ENCODE peak calls at places on chromosomes 6 and 20, in ten cellular contexts. One of them, this sample, is unnamed.

GRCh38 chr6:125812394-125813231 is 21.9 kb downstream of the NCOA7 start:
- DNase-seq in sciatic nerve: no peak
- DNase-seq in adrenal gland: no peak
- DNase-seq in NCI-H774: no peak
- DNase-seq in GM13977: no peak
- DNase-seq in IMR-90: peak
- DNase-seq in T-helper 2 cell: no peak
- DNase-seq in activated T-cell treated with anti-CD3 and anti-CD28 coated beads for 1 hour: no peak
- DNase-seq in activated CD4-positive, alpha-beta T cell treated with anti-CD3 and anti-CD28 coated beads for 36 hours: no peak
- DNase-seq in DMS79 treated with DMSO at 0.1 percent for 48 hours: peak
- DNase-seq in this sample: no peak

GRCh38 chr20:53942121-53942816 is 128.1 kb downstream of the BCAS1 start:
- DNase-seq in DMS79 treated with DMSO at 0.1 percent for 48 hours: no peak
- DNase-seq in activated CD4-positive, alpha-beta T cell treated with anti-CD3 and anti-CD28 coated beads for 36 hours: no peak
- DNase-seq in activated T-cell treated with anti-CD3 and anti-CD28 coated beads for 1 hour: no peak
- DNase-seq in adrenal gland: no peak
- DNase-seq in NCI-H774: no peak
- DNase-seq in sciatic nerve: no peak
- DNase-seq in GM13977: no peak
- DNase-seq in T-helper 2 cell: no peak
- DNase-seq in IMR-90: no peak
- DNase-seq in this sample: no peak

GRCh38 chr6:156752666-156753301 is 24.4 kb upstream of the ARID1B start:
- DNase-seq in NCI-H774: no peak
- DNase-seq in DMS79 treated with DMSO at 0.1 percent for 48 hours: no peak
- DNase-seq in adrenal gland: peak
- DNase-seq in activated CD4-positive, alpha-beta T cell treated with anti-CD3 and anti-CD28 coated beads for 36 hours: no peak
- DNase-seq in sciatic nerve: no peak
- DNase-seq in activated T-cell treated with anti-CD3 and anti-CD28 coated beads for 1 hour: no peak
- DNase-seq in T-helper 2 cell: no peak
- DNase-seq in IMR-90: no peak
- DNase-seq in GM13977: peak
- DNase-seq in this sample: no peak

GRCh38 chr20:58097943-58098342 is 130.5 kb downstream of the ANKRD60 start:
- DNase-seq in IMR-90: no peak
- DNase-seq in activated CD4-positive, alpha-beta T cell treated with anti-CD3 and anti-CD28 coated beads for 36 hours: no peak
- DNase-seq in DMS79 treated with DMSO at 0.1 percent for 48 hours: no peak
- DNase-seq in T-helper 2 cell: no peak
- DNase-seq in sciatic nerve: no peak
- DNase-seq in GM13977: no peak
- DNase-seq in activated T-cell treated with anti-CD3 and anti-CD28 coated beads for 1 hour: no peak
- DNase-seq in NCI-H774: no peak
- DNase-seq in adrenal gland: no peak
- DNase-seq in this sample: no peak

GRCh38 chr6:70369332-70369950 is 43.9 kb upstream of the FAM135A start:
- DNase-seq in sciatic nerve: peak
- DNase-seq in GM13977: peak
- DNase-seq in DMS79 treated with DMSO at 0.1 percent for 48 hours: peak
- DNase-seq in activated T-cell treated with anti-CD3 and anti-CD28 coated beads for 1 hour: peak
- DNase-seq in T-helper 2 cell: peak
- DNase-seq in adrenal gland: peak
- DNase-seq in IMR-90: peak
- DNase-seq in activated CD4-positive, alpha-beta T cell treated with anti-CD3 and anti-CD28 coated beads for 36 hours: peak
- DNase-seq in NCI-H774: peak
- DNase-seq in this sample: peak

GRCh38 chr6:29909995-29910394 is 32.3 kb upstream of the HLA-A start:
- DNase-seq in DMS79 treated with DMSO at 0.1 percent for 48 hours: peak
- DNase-seq in NCI-H774: no peak
- DNase-seq in activated T-cell treated with anti-CD3 and anti-CD28 coated beads for 1 hour: no peak
- DNase-seq in adrenal gland: no peak
- DNase-seq in T-helper 2 cell: no peak
- DNase-seq in sciatic nerve: no peak
- DNase-seq in GM13977: no peak
- DNase-seq in IMR-90: peak
- DNase-seq in activated CD4-positive, alpha-beta T cell treated with anti-CD3 and anti-CD28 coated beads for 36 hours: no peak
- DNase-seq in this sample: no peak

GRCh38 chr6:45710304-45710821 is 305.3 kb downstream of the CLIC5 start:
- DNase-seq in activated CD4-positive, alpha-beta T cell treated with anti-CD3 and anti-CD28 coated beads for 36 hours: peak
- DNase-seq in IMR-90: peak
- DNase-seq in T-helper 2 cell: no peak
- DNase-seq in GM13977: peak
- DNase-seq in NCI-H774: no peak
- DNase-seq in adrenal gland: no peak
- DNase-seq in DMS79 treated with DMSO at 0.1 percent for 48 hours: no peak
- DNase-seq in activated T-cell treated with anti-CD3 and anti-CD28 coated beads for 1 hour: no peak
- DNase-seq in sciatic nerve: no peak
- DNase-seq in this sample: peak

GRCh38 chr6:144064831-144065668 is 30.3 kb downstream of the SF3B5 start:
- DNase-seq in activated T-cell treated with anti-CD3 and anti-CD28 coated beads for 1 hour: no peak
- DNase-seq in activated CD4-positive, alpha-beta T cell treated with anti-CD3 and anti-CD28 coated beads for 36 hours: peak
- DNase-seq in adrenal gland: no peak
- DNase-seq in NCI-H774: peak
- DNase-seq in GM13977: peak
- DNase-seq in IMR-90: no peak
- DNase-seq in T-helper 2 cell: no peak
- DNase-seq in DMS79 treated with DMSO at 0.1 percent for 48 hours: no peak
- DNase-seq in sciatic nerve: no peak
- DNase-seq in this sample: no peak

GRCh38 chr6:153435787-153436186 is 304.7 kb upstream of the RGS17 start:
- DNase-seq in IMR-90: no peak
- DNase-seq in NCI-H774: no peak
- DNase-seq in DMS79 treated with DMSO at 0.1 percent for 48 hours: no peak
- DNase-seq in adrenal gland: no peak
- DNase-seq in sciatic nerve: no peak
- DNase-seq in activated CD4-positive, alpha-beta T cell treated with anti-CD3 and anti-CD28 coated beads for 36 hours: no peak
- DNase-seq in activated T-cell treated with anti-CD3 and anti-CD28 coated beads for 1 hour: no peak
- DNase-seq in T-helper 2 cell: no peak
- DNase-seq in GM13977: no peak
- DNase-seq in this sample: no peak

GRCh38 chr6:90274481-90275030 is 22.1 kb downstream of the BACH2 start:
- DNase-seq in DMS79 treated with DMSO at 0.1 percent for 48 hours: no peak
- DNase-seq in activated T-cell treated with anti-CD3 and anti-CD28 coated beads for 1 hour: peak
- DNase-seq in adrenal gland: no peak
- DNase-seq in sciatic nerve: no peak
- DNase-seq in activated CD4-positive, alpha-beta T cell treated with anti-CD3 and anti-CD28 coated beads for 36 hours: peak
- DNase-seq in IMR-90: no peak
- DNase-seq in NCI-H774: no peak
- DNase-seq in GM13977: no peak
- DNase-seq in T-helper 2 cell: peak
- DNase-seq in this sample: peak

GRCh38 chr6:112269165-112269564 is 14.8 kb upstream of the LAMA4 start:
- DNase-seq in NCI-H774: no peak
- DNase-seq in activated CD4-positive, alpha-beta T cell treated with anti-CD3 and anti-CD28 coated beads for 36 hours: no peak
- DNase-seq in DMS79 treated with DMSO at 0.1 percent for 48 hours: no peak
- DNase-seq in sciatic nerve: no peak
- DNase-seq in activated T-cell treated with anti-CD3 and anti-CD28 coated beads for 1 hour: no peak
- DNase-seq in T-helper 2 cell: no peak
- DNase-seq in IMR-90: peak
- DNase-seq in GM13977: no peak
- DNase-seq in adrenal gland: no peak
- DNase-seq in this sample: no peak

GRCh38 chr6:147043994-147044477 is 160.2 kb upstream of the STXBP5 start:
- DNase-seq in activated CD4-positive, alpha-beta T cell treated with anti-CD3 and anti-CD28 coated beads for 36 hours: no peak
- DNase-seq in DMS79 treated with DMSO at 0.1 percent for 48 hours: no peak
- DNase-seq in IMR-90: peak
- DNase-seq in adrenal gland: no peak
- DNase-seq in GM13977: no peak
- DNase-seq in sciatic nerve: no peak
- DNase-seq in T-helper 2 cell: no peak
- DNase-seq in activated T-cell treated with anti-CD3 and anti-CD28 coated beads for 1 hour: no peak
- DNase-seq in NCI-H774: no peak
- DNase-seq in this sample: no peak

GRCh38 chr20:50625986-50626677 is 65.2 kb downstream of the RIPOR3 start:
- DNase-seq in IMR-90: peak
- DNase-seq in NCI-H774: no peak
- DNase-seq in GM13977: no peak
- DNase-seq in DMS79 treated with DMSO at 0.1 percent for 48 hours: no peak
- DNase-seq in sciatic nerve: peak
- DNase-seq in activated CD4-positive, alpha-beta T cell treated with anti-CD3 and anti-CD28 coated beads for 36 hours: peak
- DNase-seq in activated T-cell treated with anti-CD3 and anti-CD28 coated beads for 1 hour: no peak
- DNase-seq in adrenal gland: no peak
- DNase-seq in T-helper 2 cell: no peak
- DNase-seq in this sample: no peak

GRCh38 chr20:20412750-20413149 is 44.8 kb downstream of the INSM1 start:
- DNase-seq in activated T-cell treated with anti-CD3 and anti-CD28 coated beads for 1 hour: no peak
- DNase-seq in T-helper 2 cell: no peak
- DNase-seq in sciatic nerve: no peak
- DNase-seq in activated CD4-positive, alpha-beta T cell treated with anti-CD3 and anti-CD28 coated beads for 36 hours: peak
- DNase-seq in adrenal gland: no peak
- DNase-seq in GM13977: no peak
- DNase-seq in IMR-90: no peak
- DNase-seq in NCI-H774: no peak
- DNase-seq in DMS79 treated with DMSO at 0.1 percent for 48 hours: peak
- DNase-seq in this sample: no peak

GRCh38 chr20:17579369-17580039 is 9.6 kb downstream of the DSTN start:
- DNase-seq in T-helper 2 cell: no peak
- DNase-seq in DMS79 treated with DMSO at 0.1 percent for 48 hours: no peak
- DNase-seq in activated CD4-positive, alpha-beta T cell treated with anti-CD3 and anti-CD28 coated beads for 36 hours: no peak
- DNase-seq in sciatic nerve: no peak
- DNase-seq in IMR-90: no peak
- DNase-seq in GM13977: no peak
- DNase-seq in NCI-H774: no peak
- DNase-seq in activated T-cell treated with anti-CD3 and anti-CD28 coated beads for 1 hour: no peak
- DNase-seq in adrenal gland: no peak
- DNase-seq in this sample: no peak

GRCh38 chr20:37506166-37506725 is 14.8 kb upstream of the NNAT start:
- DNase-seq in GM13977: no peak
- DNase-seq in IMR-90: no peak
- DNase-seq in activated T-cell treated with anti-CD3 and anti-CD28 coated beads for 1 hour: no peak
- DNase-seq in sciatic nerve: no peak
- DNase-seq in NCI-H774: no peak
- DNase-seq in activated CD4-positive, alpha-beta T cell treated with anti-CD3 and anti-CD28 coated beads for 36 hours: no peak
- DNase-seq in DMS79 treated with DMSO at 0.1 percent for 48 hours: no peak
- DNase-seq in adrenal gland: no peak
- DNase-seq in T-helper 2 cell: no peak
- DNase-seq in this sample: no peak

GRCh38 chr6:140436023-140436811 is 1061.8 kb upstream of the CITED2 start:
- DNase-seq in T-helper 2 cell: no peak
- DNase-seq in activated T-cell treated with anti-CD3 and anti-CD28 coated beads for 1 hour: no peak
- DNase-seq in GM13977: no peak
- DNase-seq in NCI-H774: no peak
- DNase-seq in IMR-90: peak
- DNase-seq in sciatic nerve: no peak
- DNase-seq in DMS79 treated with DMSO at 0.1 percent for 48 hours: no peak
- DNase-seq in activated CD4-positive, alpha-beta T cell treated with anti-CD3 and anti-CD28 coated beads for 36 hours: no peak
- DNase-seq in adrenal gland: no peak
- DNase-seq in this sample: no peak

GRCh38 chr20:47352332-47353223 is 3.9 kb downstream of the ZMYND8 start:
- DNase-seq in sciatic nerve: peak
- DNase-seq in GM13977: no peak
- DNase-seq in NCI-H774: peak
- DNase-seq in activated CD4-positive, alpha-beta T cell treated with anti-CD3 and anti-CD28 coated beads for 36 hours: no peak
- DNase-seq in activated T-cell treated with anti-CD3 and anti-CD28 coated beads for 1 hour: no peak
- DNase-seq in T-helper 2 cell: no peak
- DNase-seq in IMR-90: no peak
- DNase-seq in DMS79 treated with DMSO at 0.1 percent for 48 hours: peak
- DNase-seq in adrenal gland: peak
- DNase-seq in this sample: no peak

GRCh38 chr6:85390775-85391174 is 59.1 kb upstream of the NT5E start:
- DNase-seq in adrenal gland: no peak
- DNase-seq in activated T-cell treated with anti-CD3 and anti-CD28 coated beads for 1 hour: no peak
- DNase-seq in IMR-90: peak
- DNase-seq in DMS79 treated with DMSO at 0.1 percent for 48 hours: no peak
- DNase-seq in sciatic nerve: no peak
- DNase-seq in NCI-H774: no peak
- DNase-seq in GM13977: no peak
- DNase-seq in T-helper 2 cell: no peak
- DNase-seq in activated CD4-positive, alpha-beta T cell treated with anti-CD3 and anti-CD28 coated beads for 36 hours: no peak
- DNase-seq in this sample: no peak

GRCh38 chr6:124324237-124324636 is 520.6 kb downstream of the NKAIN2 start:
- DNase-seq in IMR-90: no peak
- DNase-seq in GM13977: no peak
- DNase-seq in DMS79 treated with DMSO at 0.1 percent for 48 hours: no peak
- DNase-seq in activated T-cell treated with anti-CD3 and anti-CD28 coated beads for 1 hour: no peak
- DNase-seq in T-helper 2 cell: no peak
- DNase-seq in sciatic nerve: no peak
- DNase-seq in activated CD4-positive, alpha-beta T cell treated with anti-CD3 and anti-CD28 coated beads for 36 hours: no peak
- DNase-seq in adrenal gland: no peak
- DNase-seq in NCI-H774: no peak
- DNase-seq in this sample: no peak

GRCh38 chr6:21496749-21497148 is 96.8 kb upstream of the SOX4 start:
- DNase-seq in DMS79 treated with DMSO at 0.1 percent for 48 hours: no peak
- DNase-seq in sciatic nerve: no peak
- DNase-seq in NCI-H774: no peak
- DNase-seq in IMR-90: no peak
- DNase-seq in activated CD4-positive, alpha-beta T cell treated with anti-CD3 and anti-CD28 coated beads for 36 hours: no peak
- DNase-seq in activated T-cell treated with anti-CD3 and anti-CD28 coated beads for 1 hour: no peak
- DNase-seq in adrenal gland: no peak
- DNase-seq in T-helper 2 cell: no peak
- DNase-seq in GM13977: no peak
- DNase-seq in this sample: no peak

GRCh38 chr20:46367967-46368901 is 38.2 kb downstream of the ELMO2 start:
- DNase-seq in activated T-cell treated with anti-CD3 and anti-CD28 coated beads for 1 hour: no peak
- DNase-seq in DMS79 treated with DMSO at 0.1 percent for 48 hours: no peak
- DNase-seq in GM13977: no peak
- DNase-seq in IMR-90: no peak
- DNase-seq in T-helper 2 cell: no peak
- DNase-seq in sciatic nerve: no peak
- DNase-seq in NCI-H774: no peak
- DNase-seq in activated CD4-positive, alpha-beta T cell treated with anti-CD3 and anti-CD28 coated beads for 36 hours: peak
- DNase-seq in adrenal gland: no peak
- DNase-seq in this sample: no peak

GRCh38 chr6:45445749-45446454 is 68.2 kb upstream of the SUPT3H start:
- DNase-seq in GM13977: no peak
- DNase-seq in T-helper 2 cell: peak
- DNase-seq in sciatic nerve: peak
- DNase-seq in DMS79 treated with DMSO at 0.1 percent for 48 hours: peak
- DNase-seq in activated T-cell treated with anti-CD3 and anti-CD28 coated beads for 1 hour: no peak
- DNase-seq in NCI-H774: peak
- DNase-seq in activated CD4-positive, alpha-beta T cell treated with anti-CD3 and anti-CD28 coated beads for 36 hours: peak
- DNase-seq in IMR-90: peak
- DNase-seq in adrenal gland: peak
- DNase-seq in this sample: no peak

GRCh38 chr20:36604952-36605308 is 649 bp upstream of the RAB5IF start:
- DNase-seq in activated CD4-positive, alpha-beta T cell treated with anti-CD3 and anti-CD28 coated beads for 36 hours: peak
- DNase-seq in IMR-90: no peak
- DNase-seq in T-helper 2 cell: no peak
- DNase-seq in DMS79 treated with DMSO at 0.1 percent for 48 hours: no peak
- DNase-seq in sciatic nerve: peak
- DNase-seq in adrenal gland: peak
- DNase-seq in GM13977: peak
- DNase-seq in NCI-H774: peak
- DNase-seq in activated T-cell treated with anti-CD3 and anti-CD28 coated beads for 1 hour: peak
- DNase-seq in this sample: peak

GRCh38 chr6:125114248-125114858 is 39.2 kb upstream of the TPD52L1 start:
- DNase-seq in sciatic nerve: peak
- DNase-seq in T-helper 2 cell: no peak
- DNase-seq in activated CD4-positive, alpha-beta T cell treated with anti-CD3 and anti-CD28 coated beads for 36 hours: peak
- DNase-seq in adrenal gland: peak
- DNase-seq in IMR-90: peak
- DNase-seq in GM13977: peak
- DNase-seq in activated T-cell treated with anti-CD3 and anti-CD28 coated beads for 1 hour: peak
- DNase-seq in NCI-H774: peak
- DNase-seq in DMS79 treated with DMSO at 0.1 percent for 48 hours: peak
- DNase-seq in this sample: no peak

GRCh38 chr6:110400208-110400607 is 15.2 kb downstream of the DDO start:
- DNase-seq in activated T-cell treated with anti-CD3 and anti-CD28 coated beads for 1 hour: no peak
- DNase-seq in T-helper 2 cell: no peak
- DNase-seq in sciatic nerve: no peak
- DNase-seq in activated CD4-positive, alpha-beta T cell treated with anti-CD3 and anti-CD28 coated beads for 36 hours: no peak
- DNase-seq in NCI-H774: no peak
- DNase-seq in adrenal gland: no peak
- DNase-seq in GM13977: no peak
- DNase-seq in DMS79 treated with DMSO at 0.1 percent for 48 hours: no peak
- DNase-seq in IMR-90: no peak
- DNase-seq in this sample: no peak

GRCh38 chr6:146484411-146484810 is 59.2 kb upstream of the RAB32 start:
- DNase-seq in activated T-cell treated with anti-CD3 and anti-CD28 coated beads for 1 hour: no peak
- DNase-seq in GM13977: no peak
- DNase-seq in NCI-H774: no peak
- DNase-seq in DMS79 treated with DMSO at 0.1 percent for 48 hours: no peak
- DNase-seq in IMR-90: no peak
- DNase-seq in sciatic nerve: no peak
- DNase-seq in T-helper 2 cell: no peak
- DNase-seq in activated CD4-positive, alpha-beta T cell treated with anti-CD3 and anti-CD28 coated beads for 36 hours: no peak
- DNase-seq in adrenal gland: no peak
- DNase-seq in this sample: no peak

GRCh38 chr20:17499041-17499440 is 32.1 kb downstream of the BFSP1 start:
- DNase-seq in IMR-90: peak
- DNase-seq in sciatic nerve: no peak
- DNase-seq in GM13977: no peak
- DNase-seq in adrenal gland: no peak
- DNase-seq in T-helper 2 cell: no peak
- DNase-seq in activated T-cell treated with anti-CD3 and anti-CD28 coated beads for 1 hour: no peak
- DNase-seq in DMS79 treated with DMSO at 0.1 percent for 48 hours: no peak
- DNase-seq in activated CD4-positive, alpha-beta T cell treated with anti-CD3 and anti-CD28 coated beads for 36 hours: no peak
- DNase-seq in NCI-H774: no peak
- DNase-seq in this sample: no peak

This sample was measured in naive thymus-derived CD8-positive, alpha-beta T cell.